ENCODE peak calls at places on chromosomes 7 and 10, in six cellular contexts. T, S, B, P, H and W are unnamed samples.

GRCh38 chr7:135321556-135321955 is 87.9 kb downstream of the STRA8 start:
- DNase-seq in T (no peak), S (peak), B (no peak), P (no peak), H (no peak), W (no peak)

GRCh38 chr10:87036623-87037022 is 16.5 kb downstream of the FAM25A start:
- DNase-seq in T (no peak), S (no peak), B (no peak), P (no peak), H (no peak), W (no peak)

GRCh38 chr10:49595713-49596492 is 14.2 kb upstream of the SLC18A3 start:
- DNase-seq in T (no peak), S (no peak), B (no peak), P (no peak), H (no peak), W (peak)

GRCh38 chr10:70905071-70906021 is 17.0 kb upstream of the PCBD1 start:
- DNase-seq in T (no peak), S (peak), B (no peak), P (no peak), H (no peak), W (no peak)

GRCh38 chr10:31622993-31623392 is 304.0 kb downstream of the ZEB1 start:
- DNase-seq in T (no peak), S (no peak), B (no peak), P (no peak), H (no peak), W (no peak)

GRCh38 chr10:13823046-13823711 is 236.4 kb downstream of the PRPF18 start:
- DNase-seq in T (no peak), S (no peak), B (no peak), P (no peak), H (no peak), W (peak)

GRCh38 chr10:32971536-32972091 is 13.6 kb upstream of the ITGB1 start:
- DNase-seq in T (no peak), S (no peak), B (peak), P (peak), H (no peak), W (no peak)

GRCh38 chr10:59362991-59363390 is 642 bp upstream of the FAM13C start:
- DNase-seq in T (no peak), S (peak), B (no peak), P (no peak), H (no peak), W (peak)

GRCh38 chr7:42002654-42003053 is 234.4 kb downstream of the GLI3 start:
- DNase-seq in T (no peak), S (no peak), B (no peak), P (no peak), H (no peak), W (no peak)

GRCh38 chr10:58511765-58512469 is 755 bp upstream of the BICC1 start:
- DNase-seq in T (no peak), S (peak), B (peak), P (no peak), H (no peak), W (peak)

GRCh38 chr7:157302314-157302711 is 34.5 kb upstream of the DNAJB6 start:
- DNase-seq in T (no peak), S (peak), B (no peak), P (peak), H (peak), W (no peak)

GRCh38 chr7:37079420-37079819 is 355.1 kb upstream of the AOAH start:
- DNase-seq in T (no peak), S (no peak), B (no peak), P (no peak), H (no peak), W (no peak)

GRCh38 chr7:112547916-112548315 is 67.1 kb downstream of the LSMEM1 start:
- DNase-seq in T (no peak), S (no peak), B (no peak), P (no peak), H (no peak), W (no peak)

GRCh38 chr7:75734586-75735047 is 4.1 kb downstream of the HIP1 start:
- DNase-seq in T (no peak), S (no peak), B (peak), P (peak), H (no peak), W (no peak)

GRCh38 chr10:86684305-86684704 is 16.0 kb downstream of the LDB3 start:
- DNase-seq in T (no peak), S (peak), B (no peak), P (peak), H (no peak), W (peak)

GRCh38 chr7:146378196-146378595 is 261.6 kb downstream of the CNTNAP2 start:
- DNase-seq in T (no peak), S (no peak), B (no peak), P (no peak), H (no peak), W (no peak)

GRCh38 chr10:132408367-132408781 is 11.4 kb downstream of the PWWP2B start:
- DNase-seq in T (no peak), S (no peak), B (no peak), P (no peak), H (no peak), W (no peak)

GRCh38 chr7:801940-802364 is 30.3 kb upstream of the SUN1 start:
- DNase-seq in T (no peak), S (peak), B (no peak), P (no peak), H (no peak), W (no peak)

GRCh38 chr10:27457261-27457945 is 46.7 kb upstream of the RAB18 start:
- DNase-seq in T (no peak), S (no peak), B (no peak), P (no peak), H (no peak), W (no peak)

GRCh38 chr10:116848912-116849270 is 408 bp upstream of the ENO4 start:
- DNase-seq in T (no peak), S (no peak), B (no peak), P (no peak), H (no peak), W (no peak)

GRCh38 chr10:116845823-116846222 is 3.5 kb upstream of the ENO4 start:
- DNase-seq in T (no peak), S (no peak), B (no peak), P (no peak), H (no peak), W (no peak)

GRCh38 chr10:116850058-116850611 is 836 bp downstream of the ENO4 start:
- DNase-seq in T (no peak), S (no peak), B (no peak), P (no peak), H (no peak), W (no peak)

GRCh38 chr10:116849271-116850057 is at the start of gene ENO4:
- DNase-seq in T (peak), S (peak), B (peak), P (no peak), H (peak), W (peak)

GRCh38 chr10:116848032-116848911 is 1.0 kb upstream of the ENO4 start:
- DNase-seq in T (no peak), S (no peak), B (no peak), P (no peak), H (peak), W (no peak)
- TF ChIP-seq YY1 in T (no peak), S (no peak), B (no peak), P (no peak), H (no peak), W (no peak)

GRCh38 chr10:68900427-68901105 is 549 bp upstream of the DDX50 start:
- DNase-seq in T (no peak), S (no peak), B (no peak), P (no peak), H (peak), W (no peak)
- TF ChIP-seq YY1 in T (no peak), S (peak), B (peak), P (peak), H (peak), W (peak)

GRCh38 chr7:35905555-35905954 is 104.7 kb downstream of the SEPTIN7 start:
- DNase-seq in T (no peak), S (no peak), B (no peak), P (no peak), H (no peak), W (no peak)
- TF ChIP-seq YY1 in T (no peak), S (no peak), B (no peak), P (no peak), H (no peak), W (no peak)

DNA sequence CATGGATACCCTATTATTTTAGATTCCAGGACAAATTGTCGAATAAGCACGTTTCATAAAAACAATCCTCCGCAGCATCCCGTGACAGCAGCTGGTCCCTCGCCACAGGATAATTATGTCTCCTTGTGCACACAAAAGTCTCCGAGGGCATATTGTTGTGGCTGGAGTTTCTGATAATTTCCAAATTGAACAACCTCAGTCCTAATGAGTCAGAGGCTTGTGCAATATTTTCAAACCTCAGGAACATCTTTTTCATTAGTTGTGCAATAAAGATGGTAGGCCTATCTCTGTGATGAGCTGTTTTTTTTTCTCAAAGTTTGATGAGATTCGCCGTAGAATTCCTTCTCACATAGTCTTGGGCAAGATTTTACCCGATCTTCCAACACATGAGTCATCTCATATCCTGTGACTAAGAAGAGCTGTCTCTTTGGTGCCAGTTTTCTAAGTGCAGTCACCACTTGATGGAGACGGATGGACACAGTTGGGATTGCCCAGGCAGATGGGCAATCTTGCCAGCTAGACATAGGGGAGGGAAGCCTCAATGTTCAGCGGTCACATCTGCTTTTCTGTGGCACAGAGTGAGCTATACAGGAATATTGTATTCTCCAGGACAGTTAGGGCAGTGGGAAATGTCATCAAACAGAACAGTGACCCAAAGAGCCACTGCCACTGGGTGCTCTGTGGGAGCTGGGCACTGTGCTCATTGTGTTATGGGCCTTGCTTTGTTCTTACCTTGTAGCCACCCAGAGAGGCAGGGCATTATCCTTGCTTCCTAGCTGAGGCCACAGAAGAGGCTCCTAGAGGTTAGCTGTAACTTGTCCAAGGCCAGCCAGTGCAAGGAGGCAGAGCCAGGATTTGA is 7.8 kb downstream of the HTRA1 start:
- DNase-seq in T (peak), S (no peak), B (peak), P (no peak), H (no peak), W (no peak)
- TF ChIP-seq YY1 in T (no peak), S (peak), B (no peak), P (no peak), H (no peak), W (no peak)

DNA sequence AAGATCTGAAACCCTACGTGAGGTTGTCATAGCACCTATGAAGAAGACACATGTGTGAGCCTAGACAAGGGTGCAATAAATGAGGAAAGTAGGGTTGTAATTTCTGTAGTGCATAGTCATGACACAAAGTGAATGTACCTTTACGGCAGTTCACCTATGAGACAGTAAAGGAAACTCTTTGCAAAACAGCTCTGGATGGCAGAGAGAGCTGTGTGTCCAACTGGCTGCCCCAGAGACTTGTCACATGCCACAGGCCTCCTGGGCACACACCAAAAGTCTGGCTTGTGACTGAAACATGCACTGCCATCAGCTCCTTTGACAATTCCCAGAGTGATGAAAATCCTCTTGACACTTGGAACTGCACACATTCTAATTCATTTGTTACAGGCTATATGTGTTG is 90.7 kb upstream of the NAMPT start:
- DNase-seq in T (no peak), S (no peak), B (no peak), P (no peak), H (no peak), W (no peak)
- TF ChIP-seq YY1 in T (no peak), S (no peak), B (no peak), P (no peak), H (no peak), W (no peak)